ENCODE peak calls at places on chromosomes 7 and 10, in five cellular contexts. G is mucosa of descending colon, I is GM12878, O is lower lobe of right lung, C is left lung. N is an unnamed sample. For H3K4me1 and H3K9me3, the result is how much of the 10 kb centered on the place peaks cover.

GRCh38 chr7:90250601-90251303 is 5.8 kb downstream of the CFAP69 start:
- ATAC-seq in I (peak), C (peak), G (peak), O (no peak), N (peak)

GRCh38 chr10:76245951-76246495 is 814.6 kb downstream of the LRMDA start:
- ATAC-seq in G (no peak), C (no peak), I (peak), O (no peak), N (no peak)

GRCh38 chr10:6300106-6300783 is 97.5 kb downstream of the PFKFB3 start:
- ATAC-seq in O (peak), C (peak), I (peak), G (peak), N (no peak)

GRCh38 chr10:102583435-102584417 is 60.6 kb upstream of the TRIM8 start:
- ATAC-seq in I (peak), G (peak), O (peak), C (peak), N (peak)

GRCh38 chr7:130899638-130900401 is 165.8 kb upstream of the KLF14 start:
- ATAC-seq in C (peak), I (peak), O (peak), G (peak), N (no peak)

GRCh38 chr7:64515330-64515729 is 47.5 kb downstream of the ZNF680 start:
- ATAC-seq in G (no peak), I (no peak), O (no peak), C (peak), N (no peak)

GRCh38 chr10:51888263-51888662 is 188.9 kb upstream of the CSTF2T start:
- ATAC-seq in C (no peak), O (no peak), I (no peak), G (no peak), N (no peak)

GRCh38 chr10:44028384-44029137 is 356.3 kb downstream of the CXCL12 start:
- ATAC-seq in O (no peak), I (no peak), G (no peak), C (no peak), N (no peak)

GRCh38 chr7:126447984-126448383 is 804.8 kb downstream of the GRM8 start:
- ATAC-seq in O (no peak), C (no peak), G (peak), I (no peak), N (no peak)

GRCh38 chr10:117339569-117339968 is 35.7 kb downstream of the PDZD8 start:
- ATAC-seq in C (peak), G (peak), O (no peak), I (no peak), N (no peak)

GRCh38 chr7:102993532-102994029 is 80.8 kb downstream of the LRRC17 start:
- ATAC-seq in C (peak), O (peak), I (no peak), G (no peak), N (peak)

GRCh38 chr7:30474893-30475292 is 3.7 kb downstream of the NOD1 start:
- ATAC-seq in O (no peak), G (no peak), C (no peak), I (no peak), N (peak)

GRCh38 chr10:132273304-132273944 is 34.3 kb downstream of the STK32C start:
- ATAC-seq in O (no peak), C (no peak), G (no peak), I (no peak), N (no peak)

GRCh38 chr7:36726311-36726710 is 2.0 kb upstream of the AOAH start:
- ATAC-seq in G (peak), O (no peak), I (no peak), C (peak), N (no peak)

GRCh38 chr7:134782121-134782623 is 2.7 kb downstream of the CALD1 start:
- ATAC-seq in I (peak), C (no peak), G (no peak), O (no peak), N (no peak)
- H3K4me1 ChIP-seq in I (under half), C (under half), G (under half), O (under half), N (under half)

DNA sequence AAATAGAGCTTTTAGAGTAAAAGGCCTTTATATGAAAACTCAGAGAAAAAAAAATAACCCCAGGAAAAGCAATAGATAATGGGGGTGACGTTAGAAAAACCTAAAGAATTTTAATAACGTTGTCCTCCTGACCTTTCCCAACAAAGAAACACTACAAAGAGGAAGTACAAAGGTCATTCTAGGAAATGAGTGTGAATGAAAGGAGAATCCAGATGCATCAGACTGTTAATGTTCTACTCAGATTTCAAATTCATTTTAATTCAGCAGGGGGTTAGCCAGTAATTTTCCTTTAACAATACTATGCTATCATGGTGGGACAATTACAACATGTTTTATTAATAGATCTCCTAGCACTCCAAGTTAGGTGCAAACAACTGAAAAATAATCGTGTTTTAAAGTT is 73.8 kb upstream of the CDK1 start:
- ATAC-seq in I (no peak), C (no peak), O (no peak), G (peak), N (no peak)
- H3K9me3 ChIP-seq in I (under half), C (under half), O (under half), G (under half), N (under half)

GRCh38 chr10:77293785-77294184 is 343.8 kb downstream of the KCNMA1 start:
- ATAC-seq in G (no peak), I (no peak), O (no peak), C (no peak), N (no peak)
- TF ChIP-seq CTCF in G (no peak), I (no peak), O (no peak), C (no peak), N (no peak)

GRCh38 chr7:28123752-28124151 is 56.8 kb downstream of the JAZF1 start:
- ATAC-seq in I (no peak), O (no peak), C (no peak), G (no peak), N (no peak)
- H3K4me1 ChIP-seq in I (under half), O (under half), C (under half), G (under half), N (half or more)

GRCh38 chr10:128992770-128993169 is 474.3 kb upstream of the MGMT start:
- ATAC-seq in O (no peak), I (no peak), G (no peak), C (no peak), N (no peak)

GRCh38 chr10:128994598-128995143 is 472.4 kb upstream of the MGMT start:
- ATAC-seq in I (no peak), C (no peak), G (no peak), O (no peak), N (no peak)

GRCh38 chr10:128993911-128994538 is 473.0 kb upstream of the MGMT start:
- ATAC-seq in O (no peak), G (no peak), I (no peak), C (no peak), N (no peak)

GRCh38 chr10:128995676-128996075 is 471.4 kb upstream of the MGMT start:
- ATAC-seq in I (no peak), G (no peak), O (no peak), C (no peak), N (no peak)

GRCh38 chr10:128993443-128993842 is 473.6 kb upstream of the MGMT start:
- ATAC-seq in O (no peak), I (no peak), C (no peak), G (no peak), N (no peak)
- H3K9me3 ChIP-seq in O (under half), I (under half), C (under half), G (under half), N (under half)

DNA sequence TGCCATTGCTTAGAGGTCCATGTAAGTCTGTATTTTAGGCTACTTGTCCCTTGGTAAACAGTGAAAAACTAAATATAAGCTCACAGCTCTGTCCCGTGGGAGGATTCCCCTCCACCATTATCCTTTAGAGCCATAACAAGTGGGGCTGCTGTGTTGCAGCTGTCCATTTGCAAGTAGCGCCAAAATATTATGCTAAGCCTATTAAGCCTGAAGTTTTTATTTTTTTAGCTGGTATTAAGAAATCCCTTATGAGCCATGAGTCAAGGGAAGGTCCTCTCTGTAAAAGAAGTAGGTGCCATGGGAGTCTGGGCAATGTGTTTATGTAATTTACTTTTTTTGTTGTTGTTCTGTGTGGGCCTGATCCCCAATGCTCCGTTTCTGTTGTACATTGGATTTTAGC is 183.9 kb downstream of the THSD7A start:
- ATAC-seq in O (no peak), G (no peak), I (no peak), C (no peak), N (no peak)
- TF ChIP-seq CTCF in O (no peak), G (no peak), I (no peak), C (no peak), N (no peak)

DNA sequence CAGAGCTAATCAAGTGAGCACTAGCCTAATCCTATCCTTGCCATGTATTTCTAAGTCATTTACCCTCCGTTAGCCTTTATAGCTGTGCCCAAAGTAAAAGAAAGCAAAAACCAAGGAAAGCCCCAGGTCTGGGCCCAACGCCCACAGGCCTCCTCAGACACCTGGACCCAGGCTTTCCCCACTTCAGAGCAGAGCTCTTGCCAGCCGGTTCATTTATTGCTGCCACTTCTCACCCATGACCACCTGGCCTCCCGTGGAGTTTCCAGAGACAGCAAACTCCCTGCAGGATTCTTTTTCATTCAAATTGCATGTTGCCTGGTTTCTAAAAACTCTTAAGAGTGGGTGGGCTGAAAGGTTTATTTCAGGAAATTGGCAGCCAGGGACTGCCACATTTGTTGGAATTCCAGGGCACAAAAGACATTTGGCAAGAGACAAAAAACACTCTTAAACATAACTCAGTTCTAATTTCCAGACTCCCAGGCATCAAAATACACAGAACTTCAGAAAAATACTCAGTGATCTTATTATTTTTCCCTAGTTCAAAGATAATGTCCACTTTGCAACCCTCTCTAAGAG is 4.7 kb downstream of the VOPP1 start:
- ATAC-seq in O (no peak), G (no peak), I (peak), C (no peak), N (no peak)
- H3K4me1 ChIP-seq in O (under half), G (under half), I (under half), C (half or more), N (under half)